ENCODE peak calls at places on chromosomes 11 and 22, in five cellular contexts. One of them, this sample, is unnamed.

GRCh38 chr11:117563556-117563955 is 233.5 kb downstream of the DSCAML1 start:
- DNase-seq in A549: no peak
- DNase-seq in fibroblast of lung: no peak
- DNase-seq in DND-41: no peak
- DNase-seq in fibroblast of mammary gland: no peak
- DNase-seq in this sample: no peak

GRCh38 chr11:133228406-133229330 is 303.6 kb downstream of the OPCML start:
- DNase-seq in fibroblast of lung: no peak
- DNase-seq in fibroblast of mammary gland: no peak
- DNase-seq in DND-41: no peak
- DNase-seq in A549: no peak
- DNase-seq in this sample: no peak

GRCh38 chr11:126186708-126187481 is 24.6 kb downstream of the RPUSD4 start:
- DNase-seq in DND-41: no peak
- DNase-seq in fibroblast of mammary gland: no peak
- DNase-seq in fibroblast of lung: no peak
- DNase-seq in A549: no peak
- DNase-seq in this sample: no peak

GRCh38 chr22:50530857-50531545 is 1.2 kb upstream of the TYMP start:
- DNase-seq in fibroblast of lung: peak
- DNase-seq in A549: peak
- DNase-seq in DND-41: no peak
- DNase-seq in fibroblast of mammary gland: peak
- DNase-seq in this sample: peak

GRCh38 chr11:78647266-78647915 is 72.7 kb upstream of the NARS2 start:
- DNase-seq in fibroblast of mammary gland: no peak
- DNase-seq in DND-41: no peak
- DNase-seq in A549: no peak
- DNase-seq in fibroblast of lung: no peak
- DNase-seq in this sample: no peak

GRCh38 chr11:19800714-19801519 is 88.3 kb downstream of the NAV2 start:
- DNase-seq in DND-41: no peak
- DNase-seq in A549: no peak
- DNase-seq in fibroblast of mammary gland: peak
- DNase-seq in fibroblast of lung: no peak
- DNase-seq in this sample: no peak

GRCh38 chr11:107176148-107177105 is 158.2 kb upstream of the GUCY1A2 start:
- DNase-seq in DND-41: no peak
- DNase-seq in A549: no peak
- DNase-seq in fibroblast of lung: no peak
- DNase-seq in fibroblast of mammary gland: no peak
- DNase-seq in this sample: no peak

GRCh38 chr11:31824791-31825452 is 13.8 kb upstream of the PAX6 start:
- DNase-seq in A549: no peak
- DNase-seq in fibroblast of mammary gland: no peak
- DNase-seq in DND-41: no peak
- DNase-seq in fibroblast of lung: no peak
- DNase-seq in this sample: no peak

GRCh38 chr22:39080993-39081513 is 4.0 kb downstream of the APOBEC3G start:
- DNase-seq in A549: no peak
- DNase-seq in fibroblast of mammary gland: no peak
- DNase-seq in DND-41: no peak
- DNase-seq in fibroblast of lung: no peak
- DNase-seq in this sample: no peak

GRCh38 chr11:79198898-79199250 is 242.0 kb downstream of the TENM4 start:
- DNase-seq in DND-41: no peak
- DNase-seq in fibroblast of lung: peak
- DNase-seq in fibroblast of mammary gland: peak
- DNase-seq in A549: no peak
- DNase-seq in this sample: no peak

GRCh38 chr11:36041988-36042606 is 98.2 kb downstream of the LDLRAD3 start:
- DNase-seq in DND-41: no peak
- DNase-seq in fibroblast of lung: no peak
- DNase-seq in fibroblast of mammary gland: peak
- DNase-seq in A549: peak
- DNase-seq in this sample: peak

GRCh38 chr11:1880746-1881441 is 10.8 kb downstream of the PRR33 start:
- DNase-seq in fibroblast of mammary gland: no peak
- DNase-seq in DND-41: no peak
- DNase-seq in fibroblast of lung: no peak
- DNase-seq in A549: no peak
- DNase-seq in this sample: no peak

GRCh38 chr11:1878134-1879031 is 13.3 kb downstream of the PRR33 start:
- DNase-seq in fibroblast of lung: no peak
- DNase-seq in DND-41: no peak
- DNase-seq in A549: no peak
- DNase-seq in fibroblast of mammary gland: no peak
- DNase-seq in this sample: no peak

GRCh38 chr11:1881442-1882264 is 10.0 kb downstream of the PRR33 start:
- DNase-seq in DND-41: no peak
- DNase-seq in A549: no peak
- DNase-seq in fibroblast of lung: no peak
- DNase-seq in fibroblast of mammary gland: peak
- DNase-seq in this sample: no peak

GRCh38 chr11:1879342-1879940 is 12.3 kb downstream of the PRR33 start:
- DNase-seq in DND-41: no peak
- DNase-seq in fibroblast of lung: no peak
- DNase-seq in A549: no peak
- DNase-seq in fibroblast of mammary gland: no peak
- DNase-seq in this sample: no peak

DNA sequence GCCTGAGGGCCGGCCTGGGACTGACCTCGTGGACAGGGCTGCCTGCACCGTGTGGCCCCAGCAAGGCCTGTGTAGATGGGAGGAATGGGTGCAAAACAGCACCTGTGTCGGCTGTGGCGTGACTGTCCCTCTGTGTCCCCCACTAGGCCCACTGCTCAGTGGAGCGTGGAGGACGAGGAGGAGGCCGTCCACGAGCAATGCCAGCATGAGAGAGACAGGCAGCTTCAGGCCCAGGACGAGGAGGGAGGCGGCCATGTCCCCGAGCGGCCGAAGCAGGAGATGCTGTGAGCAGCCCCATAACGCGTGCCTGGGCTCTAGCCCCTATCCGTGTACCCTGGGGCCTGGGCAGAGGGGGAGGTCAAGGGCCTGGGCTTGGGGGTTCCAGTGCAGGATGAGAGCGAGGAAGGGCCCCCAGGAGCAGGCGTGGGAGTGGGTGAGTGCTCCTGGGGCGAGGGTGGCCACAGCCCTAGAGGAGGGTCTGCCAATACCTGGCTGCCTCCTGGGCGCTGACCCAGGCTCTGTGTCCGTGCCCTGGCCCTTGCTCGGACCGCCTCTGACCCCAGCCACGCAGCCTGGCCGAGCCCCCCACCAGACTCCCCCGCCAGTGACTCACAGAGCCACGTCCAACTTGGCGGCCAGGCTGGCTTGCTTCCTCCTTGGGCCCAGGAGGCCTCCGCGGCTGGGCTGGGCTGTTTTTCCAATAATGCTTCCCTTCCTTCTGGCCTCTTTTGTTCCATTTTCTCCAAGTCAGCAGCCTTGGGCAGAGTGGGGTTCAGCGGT is 11.6 kb downstream of the PRR33 start:
- DNase-seq in fibroblast of lung: peak
- DNase-seq in DND-41: no peak
- DNase-seq in fibroblast of mammary gland: peak
- DNase-seq in A549: no peak
- DNase-seq in this sample: no peak
- TF ChIP-seq CTCF in fibroblast of lung: no peak
- TF ChIP-seq CTCF in DND-41: no peak
- TF ChIP-seq CTCF in fibroblast of mammary gland: no peak
- TF ChIP-seq CTCF in A549: no peak
- TF ChIP-seq CTCF in this sample: no peak

GRCh38 chr22:27777128-27777527 is 24.4 kb downstream of the MN1 start:
- DNase-seq in A549: no peak
- DNase-seq in fibroblast of lung: no peak
- DNase-seq in DND-41: no peak
- DNase-seq in fibroblast of mammary gland: no peak
- DNase-seq in this sample: no peak
- H3K4me3 ChIP-seq in A549: no peak
- H3K4me3 ChIP-seq in fibroblast of lung: no peak
- H3K4me3 ChIP-seq in DND-41: no peak
- H3K4me3 ChIP-seq in fibroblast of mammary gland: no peak
- H3K4me3 ChIP-seq in this sample: no peak

GRCh38 chr11:18536195-18536594 is 9.5 kb upstream of the TSG101 start:
- DNase-seq in DND-41: no peak
- DNase-seq in A549: no peak
- DNase-seq in fibroblast of lung: no peak
- DNase-seq in fibroblast of mammary gland: no peak
- DNase-seq in this sample: no peak

DNA sequence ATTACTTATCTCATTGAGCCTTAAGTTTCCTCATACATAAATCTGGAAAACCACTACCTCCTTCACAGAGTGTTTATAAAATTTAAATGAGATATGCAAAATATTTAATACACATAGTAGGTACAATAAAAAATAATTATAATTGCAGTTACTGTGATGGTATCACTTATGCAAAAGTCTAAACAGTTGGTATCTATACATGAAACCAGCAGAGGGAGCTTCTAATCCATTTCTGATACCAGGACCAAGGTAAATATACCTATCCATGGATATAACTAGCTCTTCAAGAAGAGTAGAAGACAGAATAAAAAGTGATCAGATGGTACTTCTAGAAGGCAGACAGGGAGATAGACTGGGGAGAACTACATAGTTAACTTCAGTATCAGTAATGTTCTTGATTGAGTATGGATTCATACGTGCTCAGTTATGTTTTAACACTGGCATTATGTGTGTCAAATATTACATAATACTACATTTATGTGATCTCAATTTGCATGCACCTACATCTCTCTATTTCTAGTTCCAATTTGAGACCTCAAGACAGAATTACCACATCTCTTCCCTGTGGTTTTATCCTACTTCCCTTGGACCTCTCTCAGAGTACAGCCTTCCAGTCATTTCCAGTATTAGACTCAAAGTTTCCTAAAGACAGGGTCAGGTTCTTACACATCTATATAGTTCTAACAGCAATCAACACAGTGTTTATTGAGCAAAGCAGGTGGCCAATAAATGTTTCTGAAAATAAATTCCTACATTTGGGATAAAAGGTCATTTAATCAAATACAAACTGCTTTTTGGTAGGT is 13.7 kb upstream of the TSG101 start:
- DNase-seq in DND-41: no peak
- DNase-seq in A549: peak
- DNase-seq in fibroblast of mammary gland: peak
- DNase-seq in fibroblast of lung: peak
- DNase-seq in this sample: peak
- TF ChIP-seq CTCF in DND-41: peak
- TF ChIP-seq CTCF in A549: peak
- TF ChIP-seq CTCF in fibroblast of mammary gland: peak
- TF ChIP-seq CTCF in fibroblast of lung: no peak
- TF ChIP-seq CTCF in this sample: peak

DNA sequence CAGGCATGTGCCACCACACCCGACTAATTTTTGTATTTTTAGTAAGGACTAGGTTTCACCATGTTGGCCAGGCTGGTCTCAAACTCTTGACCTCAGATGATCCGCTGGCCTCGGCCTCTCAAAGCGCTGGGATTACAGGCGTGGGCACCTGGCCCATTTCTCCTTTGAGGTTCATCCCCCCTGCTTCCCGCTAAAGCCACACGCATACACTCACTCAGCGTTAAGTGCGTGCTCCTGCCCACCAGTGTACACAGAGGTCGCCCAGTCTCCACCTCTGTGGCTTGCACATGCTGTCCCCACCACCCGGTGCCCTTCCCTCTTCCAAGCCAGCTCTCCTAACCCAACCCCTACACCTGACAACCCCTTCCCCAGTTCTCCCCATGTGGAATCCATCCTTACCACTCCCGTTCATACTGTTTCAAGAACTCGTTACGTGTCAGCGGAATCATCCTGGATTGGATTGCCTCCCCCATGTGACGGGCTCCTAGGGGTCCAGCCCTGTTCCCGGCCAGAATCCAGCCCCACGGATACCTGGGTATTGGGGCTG is 15.7 kb upstream of the CYTH4 start:
- DNase-seq in A549: no peak
- DNase-seq in DND-41: no peak
- DNase-seq in fibroblast of lung: no peak
- DNase-seq in fibroblast of mammary gland: no peak
- DNase-seq in this sample: no peak
- H3K4me3 ChIP-seq in A549: no peak
- H3K4me3 ChIP-seq in DND-41: peak
- H3K4me3 ChIP-seq in fibroblast of lung: peak
- H3K4me3 ChIP-seq in fibroblast of mammary gland: peak
- H3K4me3 ChIP-seq in this sample: peak

DNA sequence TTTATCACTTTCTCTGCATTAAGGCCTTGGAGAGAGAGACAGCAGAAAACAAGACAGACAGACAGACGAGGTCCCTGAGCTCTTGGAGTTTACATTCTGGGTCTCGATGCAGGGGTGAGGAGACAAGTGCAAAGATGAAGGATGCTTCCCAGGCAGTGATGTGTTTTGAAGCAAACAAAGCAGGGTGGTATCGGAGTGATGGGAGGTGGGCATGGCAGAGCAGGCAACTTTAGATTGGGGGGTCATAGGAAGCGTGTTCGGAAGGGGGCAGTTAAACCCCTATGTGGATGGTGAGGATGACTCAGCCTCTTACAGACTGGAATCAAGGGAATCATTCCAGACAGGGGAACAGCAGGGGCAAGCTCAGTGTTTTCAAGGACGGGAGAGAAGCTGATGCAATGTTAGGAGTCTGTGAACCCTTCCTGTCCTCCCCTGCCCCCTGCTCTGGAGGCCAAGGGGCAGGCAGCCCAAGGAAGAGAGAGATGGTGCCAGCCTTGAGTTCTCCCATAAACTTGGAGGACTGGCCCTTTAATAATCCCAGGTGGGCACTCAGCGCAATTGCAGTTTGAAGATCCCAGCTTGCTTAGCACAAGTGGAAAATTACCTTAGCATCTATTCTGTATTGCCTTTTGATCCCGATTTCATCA is 180.2 kb downstream of the CHST1 start:
- DNase-seq in fibroblast of lung: no peak
- DNase-seq in DND-41: no peak
- DNase-seq in A549: no peak
- DNase-seq in fibroblast of mammary gland: no peak
- DNase-seq in this sample: no peak
- TF ChIP-seq CTCF in fibroblast of lung: no peak
- TF ChIP-seq CTCF in DND-41: peak
- TF ChIP-seq CTCF in A549: no peak
- TF ChIP-seq CTCF in fibroblast of mammary gland: no peak
- TF ChIP-seq CTCF in this sample: no peak

GRCh38 chr22:22888509-22889353 is 1.1 kb downstream of the IGLL5 start:
- DNase-seq in DND-41: peak
- DNase-seq in fibroblast of mammary gland: no peak
- DNase-seq in A549: no peak
- DNase-seq in fibroblast of lung: no peak
- DNase-seq in this sample: no peak
- H3K4me3 ChIP-seq in DND-41: no peak
- H3K4me3 ChIP-seq in fibroblast of mammary gland: no peak
- H3K4me3 ChIP-seq in A549: no peak
- H3K4me3 ChIP-seq in fibroblast of lung: no peak
- H3K4me3 ChIP-seq in this sample: peak

GRCh38 chr11:44911031-44911814 is 39.5 kb downstream of the TP53I11 start:
- DNase-seq in DND-41: peak
- DNase-seq in fibroblast of lung: peak
- DNase-seq in A549: peak
- DNase-seq in fibroblast of mammary gland: peak
- DNase-seq in this sample: peak
- TF ChIP-seq CTCF in DND-41: peak
- TF ChIP-seq CTCF in fibroblast of lung: peak
- TF ChIP-seq CTCF in A549: peak
- TF ChIP-seq CTCF in fibroblast of mammary gland: peak
- TF ChIP-seq CTCF in this sample: peak

This sample was measured in GM12865.